ENCODE peak calls at places on chromosomes 16 and 17, in ten cellular contexts. C is HS-5, X is AG08396, Y is ACHN, I is germinal center, L is GM23338, T is activated T-helper 1 cell treated with Interleukin-2 at 50 U/mL for 16 hours, J is amniotic stem cell, R is iris pigment epithelial cell, B is iPS DF 6.9. U is an unnamed sample.

GRCh38 chr17:68600123-68600880 is 865 bp downstream of the FAM20A start:
- DNase-seq in T (no peak), J (no peak), B (no peak), C (no peak), X (peak), I (peak), L (peak), R (no peak), Y (no peak), U (no peak)

GRCh38 chr16:57041182-57042156 is 50.9 kb upstream of the CPNE2 start:
- DNase-seq in Y (no peak), R (peak), C (no peak), J (no peak), T (peak), X (no peak), L (no peak), B (no peak), I (peak), U (no peak)

GRCh38 chr17:66633322-66633965 is 201.5 kb upstream of the CACNG5 start:
- DNase-seq in C (no peak), X (no peak), T (no peak), B (no peak), J (no peak), I (no peak), L (no peak), R (peak), Y (no peak), U (no peak)

GRCh38 chr17:58320163-58320558 is 8.4 kb downstream of the TSPOAP1 start:
- DNase-seq in C (no peak), I (no peak), B (no peak), Y (no peak), T (no peak), J (no peak), R (no peak), X (no peak), L (no peak), U (no peak)

GRCh38 chr17:9432867-9433495 is 142.6 kb downstream of the STX8 start:
- DNase-seq in C (no peak), L (no peak), B (no peak), R (peak), J (no peak), X (no peak), I (no peak), Y (no peak), T (no peak), U (no peak)

GRCh38 chr17:73261952-73262675 is 434 bp upstream of the CPSF4L start:
- DNase-seq in T (no peak), B (no peak), L (peak), C (no peak), X (no peak), R (peak), J (no peak), I (no peak), Y (no peak), U (peak)

GRCh38 chr17:145671-146541 is 8.5 kb downstream of the SCGB1C2 start:
- DNase-seq in C (no peak), T (no peak), I (no peak), Y (no peak), R (no peak), B (no peak), L (no peak), J (no peak), X (no peak), U (no peak)

GRCh38 chr17:15377608-15378007 is 36.2 kb upstream of the TEKT3 start:
- DNase-seq in J (no peak), T (no peak), B (no peak), X (peak), L (peak), C (no peak), R (peak), Y (no peak), I (no peak), U (no peak)

GRCh38 chr17:61372436-61372835 is 27.2 kb upstream of the TBX2 start:
- DNase-seq in R (no peak), Y (no peak), X (no peak), L (no peak), C (no peak), T (no peak), B (no peak), I (no peak), J (no peak), U (no peak)

GRCh38 chr16:59634951-59635350 is 900.8 kb upstream of the GOT2 start:
- DNase-seq in B (no peak), C (no peak), Y (no peak), L (no peak), J (no peak), I (no peak), X (no peak), T (no peak), R (no peak), U (no peak)

GRCh38 chr17:72099919-72100318 is 20.9 kb upstream of the SOX9 start:
- DNase-seq in I (no peak), L (no peak), J (no peak), R (no peak), X (peak), T (no peak), Y (no peak), C (no peak), B (no peak), U (no peak)

GRCh38 chr16:78794581-78795300 is 695.3 kb downstream of the WWOX start:
- DNase-seq in L (no peak), R (no peak), J (no peak), Y (no peak), B (no peak), I (no peak), T (no peak), X (no peak), C (no peak), U (no peak)

GRCh38 chr16:72887537-72887936 is 160.4 kb downstream of the ZFHX3 start:
- DNase-seq in R (no peak), L (no peak), C (no peak), X (no peak), B (no peak), T (no peak), I (no peak), J (no peak), Y (no peak), U (no peak)

GRCh38 chr17:41666336-41666680 is 22.4 kb upstream of the EIF1 start:
- DNase-seq in Y (peak), J (no peak), C (no peak), X (no peak), T (peak), R (peak), B (no peak), L (peak), I (peak), U (peak)

GRCh38 chr17:47603830-47604229 is 45.9 kb upstream of the KPNB1 start:
- DNase-seq in L (no peak), B (no peak), T (no peak), J (no peak), Y (no peak), I (no peak), R (no peak), C (no peak), X (no peak), U (no peak)

GRCh38 chr16:27690604-27691003 is 140.7 kb downstream of the KATNIP start:
- DNase-seq in R (peak), J (no peak), Y (peak), T (no peak), X (peak), L (peak), C (no peak), I (peak), B (no peak), U (no peak)

GRCh38 chr16:30114411-30114810 is 1.1 kb upstream of the GDPD3 start:
- DNase-seq in C (no peak), X (no peak), I (no peak), Y (no peak), R (no peak), L (no peak), T (no peak), B (no peak), J (no peak), U (no peak)

GRCh38 chr16:3983081-3983520 is 102.6 kb upstream of the CREBBP start:
- DNase-seq in I (no peak), R (peak), J (no peak), Y (peak), X (peak), B (peak), T (no peak), L (peak), C (no peak), U (peak)

GRCh38 chr16:27703545-27703944 is 153.6 kb downstream of the KATNIP start:
- DNase-seq in X (peak), Y (no peak), J (no peak), B (no peak), I (no peak), C (no peak), T (no peak), R (peak), L (no peak), U (no peak)

GRCh38 chr16:15450624-15451023 is 16.2 kb downstream of the BMERB1 start:
- DNase-seq in R (no peak), I (no peak), Y (no peak), T (no peak), X (no peak), B (no peak), C (no peak), L (no peak), J (no peak), U (no peak)

GRCh38 chr17:82781894-82782274 is 30.0 kb downstream of the TBCD start:
- DNase-seq in B (peak), J (no peak), C (no peak), Y (peak), R (peak), I (peak), X (peak), T (peak), L (peak), U (peak)

GRCh38 chr16:9122969-9123368 is 31.5 kb downstream of the HAPSTR1 start:
- DNase-seq in J (no peak), C (no peak), Y (no peak), L (no peak), B (no peak), X (no peak), I (no peak), T (no peak), R (no peak), U (no peak)

GRCh38 chr17:7177954-7178477 is 1.2 kb downstream of the ASGR1 start:
- DNase-seq in C (no peak), T (no peak), R (no peak), X (peak), J (no peak), Y (no peak), B (no peak), I (no peak), L (peak), U (no peak)

GRCh38 chr16:75305364-75306101 is 54.1 kb upstream of the BCAR1 start:
- DNase-seq in I (no peak), Y (peak), C (peak), X (peak), L (no peak), J (peak), B (no peak), T (peak), R (peak), U (no peak)

GRCh38 chr17:65261152-65261551 is 124.0 kb downstream of the RGS9 start:
- DNase-seq in B (no peak), T (no peak), J (no peak), Y (no peak), R (no peak), C (no peak), X (no peak), I (no peak), L (peak), U (no peak)

GRCh38 chr17:81337449-81337848 is 42.3 kb upstream of the SLC38A10 start:
- DNase-seq in J (no peak), R (no peak), X (no peak), I (no peak), T (no peak), Y (no peak), L (peak), C (no peak), B (no peak), U (peak)

GRCh38 chr17:72104164-72104862 is 16.5 kb upstream of the SOX9 start:
- DNase-seq in B (no peak), C (no peak), J (no peak), L (no peak), I (no peak), R (no peak), X (no peak), Y (no peak), T (no peak), U (no peak)

GRCh38 chr16:69112285-69113129 is 7.1 kb downstream of the HAS3 start:
- DNase-seq in L (peak), R (no peak), Y (peak), T (no peak), C (no peak), J (no peak), I (peak), X (peak), B (no peak), U (no peak)

GRCh38 chr16:17452931-17453330 is 17.8 kb downstream of the XYLT1 start:
- DNase-seq in T (no peak), J (no peak), L (no peak), X (no peak), B (no peak), Y (no peak), I (no peak), C (no peak), R (no peak), U (no peak)

GRCh38 chr16:1060416-1061340 is 11.9 kb upstream of the SSTR5 start:
- DNase-seq in Y (no peak), J (no peak), B (no peak), R (no peak), T (no peak), L (no peak), C (no peak), X (no peak), I (no peak), U (no peak)

GRCh38 chr16:23134274-23134673 is 15.0 kb downstream of the USP31 start:
- DNase-seq in C (no peak), B (no peak), L (no peak), I (no peak), Y (no peak), J (no peak), T (no peak), X (no peak), R (peak), U (no peak)

GRCh38 chr16:57795431-57795878 is 6.8 kb downstream of the KIFC3 start:
- DNase-seq in Y (peak), C (no peak), X (peak), L (peak), T (no peak), R (peak), J (no peak), B (no peak), I (peak), U (peak)

GRCh38 chr17:35345926-35346771 is 27.3 kb downstream of the SLFN11 start:
- DNase-seq in R (peak), X (peak), B (peak), I (peak), Y (peak), J (no peak), L (peak), C (no peak), T (peak), U (no peak)

GRCh38 chr17:13508916-13509315 is 92.8 kb downstream of the HS3ST3A1 start:
- DNase-seq in R (peak), I (no peak), J (no peak), Y (peak), T (no peak), L (no peak), B (no peak), X (no peak), C (no peak), U (no peak)

GRCh38 chr17:82031885-82032627 is 578 bp downstream of the RAC3 start:
- DNase-seq in B (no peak), I (peak), L (peak), Y (no peak), X (no peak), J (no peak), C (no peak), R (no peak), T (no peak), U (peak)

GRCh38 chr17:65121916-65122821 is 15.0 kb upstream of the RGS9 start:
- DNase-seq in L (no peak), C (no peak), R (no peak), B (no peak), Y (no peak), X (no peak), I (peak), J (no peak), T (no peak), U (no peak)